ENCODE peak calls at places on chromosomes 2 and 18, in seven cellular contexts. One of them, this sample, is unnamed.

GRCh38 chr2:153420394-153420793 is 58.2 kb downstream of the RPRM start:
- DNase-seq in dorsolateral prefrontal cortex: no peak
- DNase-seq in BE2C: no peak
- DNase-seq in mucosa of gallbladder: no peak
- DNase-seq in NCI-H2171: no peak
- DNase-seq in SK-MEL-5: no peak
- DNase-seq in GM04504: no peak
- DNase-seq in this sample: no peak

GRCh38 chr18:50559750-50560680 is at the start of gene MAPK4:
- DNase-seq in BE2C: no peak
- DNase-seq in GM04504: no peak
- DNase-seq in NCI-H2171: peak
- DNase-seq in mucosa of gallbladder: peak
- DNase-seq in SK-MEL-5: peak
- DNase-seq in dorsolateral prefrontal cortex: no peak
- DNase-seq in this sample: peak

GRCh38 chr2:231545105-231545902 is 15.1 kb upstream of the NMUR1 start:
- DNase-seq in SK-MEL-5: peak
- DNase-seq in BE2C: no peak
- DNase-seq in dorsolateral prefrontal cortex: peak
- DNase-seq in GM04504: no peak
- DNase-seq in mucosa of gallbladder: peak
- DNase-seq in NCI-H2171: no peak
- DNase-seq in this sample: no peak

GRCh38 chr2:215870986-215871385 is 142.4 kb downstream of the MREG start:
- DNase-seq in BE2C: peak
- DNase-seq in GM04504: no peak
- DNase-seq in mucosa of gallbladder: no peak
- DNase-seq in dorsolateral prefrontal cortex: no peak
- DNase-seq in NCI-H2171: no peak
- DNase-seq in SK-MEL-5: peak
- DNase-seq in this sample: no peak

GRCh38 chr2:11388262-11389047 is 44.0 kb upstream of the ROCK2 start:
- DNase-seq in mucosa of gallbladder: no peak
- DNase-seq in NCI-H2171: no peak
- DNase-seq in dorsolateral prefrontal cortex: no peak
- DNase-seq in BE2C: no peak
- DNase-seq in SK-MEL-5: no peak
- DNase-seq in GM04504: no peak
- DNase-seq in this sample: no peak

GRCh38 chr2:168614291-168615018 is 158.4 kb downstream of the CERS6 start:
- DNase-seq in mucosa of gallbladder: no peak
- DNase-seq in GM04504: no peak
- DNase-seq in dorsolateral prefrontal cortex: no peak
- DNase-seq in BE2C: peak
- DNase-seq in SK-MEL-5: peak
- DNase-seq in NCI-H2171: peak
- DNase-seq in this sample: no peak

GRCh38 chr2:138105358-138105757 is 141.1 kb downstream of the HNMT start:
- DNase-seq in NCI-H2171: no peak
- DNase-seq in mucosa of gallbladder: no peak
- DNase-seq in dorsolateral prefrontal cortex: no peak
- DNase-seq in GM04504: no peak
- DNase-seq in BE2C: no peak
- DNase-seq in SK-MEL-5: no peak
- DNase-seq in this sample: no peak

GRCh38 chr2:25375371-25375988 is 33.8 kb upstream of the DNMT3A start:
- DNase-seq in NCI-H2171: no peak
- DNase-seq in dorsolateral prefrontal cortex: peak
- DNase-seq in BE2C: no peak
- DNase-seq in GM04504: no peak
- DNase-seq in SK-MEL-5: no peak
- DNase-seq in mucosa of gallbladder: no peak
- DNase-seq in this sample: no peak

GRCh38 chr2:209845666-209846065 is 74.0 kb downstream of the UNC80 start:
- DNase-seq in dorsolateral prefrontal cortex: no peak
- DNase-seq in GM04504: no peak
- DNase-seq in SK-MEL-5: no peak
- DNase-seq in mucosa of gallbladder: no peak
- DNase-seq in NCI-H2171: no peak
- DNase-seq in BE2C: no peak
- DNase-seq in this sample: no peak

GRCh38 chr18:31576670-31577069 is 15.0 kb upstream of the TTR start:
- DNase-seq in NCI-H2171: no peak
- DNase-seq in GM04504: no peak
- DNase-seq in mucosa of gallbladder: no peak
- DNase-seq in dorsolateral prefrontal cortex: no peak
- DNase-seq in SK-MEL-5: no peak
- DNase-seq in BE2C: no peak
- DNase-seq in this sample: no peak

GRCh38 chr2:239904496-239904895 is 120.6 kb downstream of the NDUFA10 start:
- DNase-seq in dorsolateral prefrontal cortex: no peak
- DNase-seq in SK-MEL-5: no peak
- DNase-seq in GM04504: no peak
- DNase-seq in BE2C: no peak
- DNase-seq in mucosa of gallbladder: no peak
- DNase-seq in NCI-H2171: no peak
- DNase-seq in this sample: no peak

GRCh38 chr18:59551902-59552635 is 145.2 kb downstream of the CCBE1 start:
- DNase-seq in BE2C: no peak
- DNase-seq in NCI-H2171: no peak
- DNase-seq in dorsolateral prefrontal cortex: no peak
- DNase-seq in SK-MEL-5: no peak
- DNase-seq in GM04504: no peak
- DNase-seq in mucosa of gallbladder: no peak
- DNase-seq in this sample: no peak

GRCh38 chr18:64082054-64082453 is 66.8 kb downstream of the LINC00305 start:
- DNase-seq in BE2C: no peak
- DNase-seq in mucosa of gallbladder: no peak
- DNase-seq in NCI-H2171: no peak
- DNase-seq in GM04504: no peak
- DNase-seq in SK-MEL-5: no peak
- DNase-seq in dorsolateral prefrontal cortex: no peak
- DNase-seq in this sample: no peak

GRCh38 chr2:38889045-38889444 is 630 bp upstream of the ARHGEF33 start:
- DNase-seq in SK-MEL-5: no peak
- DNase-seq in GM04504: no peak
- DNase-seq in dorsolateral prefrontal cortex: no peak
- DNase-seq in NCI-H2171: no peak
- DNase-seq in BE2C: no peak
- DNase-seq in mucosa of gallbladder: no peak
- DNase-seq in this sample: no peak

GRCh38 chr2:33406622-33407021 is 69.8 kb upstream of the RASGRP3 start:
- DNase-seq in mucosa of gallbladder: no peak
- DNase-seq in SK-MEL-5: no peak
- DNase-seq in GM04504: no peak
- DNase-seq in dorsolateral prefrontal cortex: no peak
- DNase-seq in BE2C: no peak
- DNase-seq in NCI-H2171: no peak
- DNase-seq in this sample: no peak

GRCh38 chr18:42187611-42188378 is 232.8 kb downstream of the PIK3C3 start:
- DNase-seq in mucosa of gallbladder: no peak
- DNase-seq in dorsolateral prefrontal cortex: no peak
- DNase-seq in NCI-H2171: peak
- DNase-seq in BE2C: no peak
- DNase-seq in SK-MEL-5: no peak
- DNase-seq in GM04504: no peak
- DNase-seq in this sample: no peak

GRCh38 chr2:182055993-182056392 is 70.3 kb downstream of the PPP1R1C start:
- DNase-seq in NCI-H2171: no peak
- DNase-seq in GM04504: no peak
- DNase-seq in dorsolateral prefrontal cortex: no peak
- DNase-seq in BE2C: no peak
- DNase-seq in SK-MEL-5: no peak
- DNase-seq in mucosa of gallbladder: no peak
- DNase-seq in this sample: no peak

GRCh38 chr18:7089369-7089768 is 28.2 kb downstream of the LAMA1 start:
- DNase-seq in NCI-H2171: no peak
- DNase-seq in mucosa of gallbladder: no peak
- DNase-seq in GM04504: no peak
- DNase-seq in SK-MEL-5: no peak
- DNase-seq in dorsolateral prefrontal cortex: no peak
- DNase-seq in BE2C: no peak
- DNase-seq in this sample: no peak

GRCh38 chr2:174699993-174700766 is 64.1 kb downstream of the CHRNA1 start:
- DNase-seq in mucosa of gallbladder: peak
- DNase-seq in GM04504: peak
- DNase-seq in BE2C: no peak
- DNase-seq in dorsolateral prefrontal cortex: no peak
- DNase-seq in NCI-H2171: peak
- DNase-seq in SK-MEL-5: peak
- DNase-seq in this sample: no peak

GRCh38 chr2:102061962-102062795 is 70.4 kb downstream of the IL1R2 start:
- DNase-seq in GM04504: peak
- DNase-seq in dorsolateral prefrontal cortex: no peak
- DNase-seq in SK-MEL-5: no peak
- DNase-seq in mucosa of gallbladder: no peak
- DNase-seq in NCI-H2171: no peak
- DNase-seq in BE2C: no peak
- DNase-seq in this sample: no peak

GRCh38 chr2:201118121-201118956 is 2.4 kb downstream of the CFLAR start:
- DNase-seq in BE2C: peak
- DNase-seq in GM04504: peak
- DNase-seq in SK-MEL-5: peak
- DNase-seq in mucosa of gallbladder: peak
- DNase-seq in NCI-H2171: peak
- DNase-seq in dorsolateral prefrontal cortex: peak
- DNase-seq in this sample: peak

GRCh38 chr2:6394266-6394665 is 471.4 kb downstream of the CMPK2 start:
- DNase-seq in NCI-H2171: no peak
- DNase-seq in SK-MEL-5: no peak
- DNase-seq in BE2C: no peak
- DNase-seq in GM04504: no peak
- DNase-seq in mucosa of gallbladder: no peak
- DNase-seq in dorsolateral prefrontal cortex: no peak
- DNase-seq in this sample: no peak

GRCh38 chr18:33802955-33803354 is 224.9 kb downstream of the ASXL3 start:
- DNase-seq in SK-MEL-5: no peak
- DNase-seq in GM04504: no peak
- DNase-seq in mucosa of gallbladder: peak
- DNase-seq in NCI-H2171: peak
- DNase-seq in dorsolateral prefrontal cortex: no peak
- DNase-seq in BE2C: no peak
- DNase-seq in this sample: peak

GRCh38 chr2:174210861-174211260 is 37.5 kb downstream of the OLA1 start:
- DNase-seq in dorsolateral prefrontal cortex: no peak
- DNase-seq in BE2C: no peak
- DNase-seq in NCI-H2171: no peak
- DNase-seq in GM04504: no peak
- DNase-seq in mucosa of gallbladder: no peak
- DNase-seq in SK-MEL-5: no peak
- DNase-seq in this sample: no peak

GRCh38 chr2:1641498-1641897 is 102.8 kb downstream of the PXDN start:
- DNase-seq in dorsolateral prefrontal cortex: no peak
- DNase-seq in BE2C: no peak
- DNase-seq in NCI-H2171: no peak
- DNase-seq in mucosa of gallbladder: no peak
- DNase-seq in SK-MEL-5: peak
- DNase-seq in GM04504: no peak
- DNase-seq in this sample: no peak

GRCh38 chr2:149598014-149598395 is 10.4 kb upstream of the MMADHC start:
- DNase-seq in BE2C: peak
- DNase-seq in GM04504: no peak
- DNase-seq in dorsolateral prefrontal cortex: no peak
- DNase-seq in SK-MEL-5: no peak
- DNase-seq in NCI-H2171: no peak
- DNase-seq in mucosa of gallbladder: no peak
- DNase-seq in this sample: no peak

GRCh38 chr2:109295070-109295780 is 166.2 kb downstream of the SH3RF3 start:
- DNase-seq in BE2C: no peak
- DNase-seq in mucosa of gallbladder: no peak
- DNase-seq in GM04504: no peak
- DNase-seq in dorsolateral prefrontal cortex: no peak
- DNase-seq in SK-MEL-5: no peak
- DNase-seq in NCI-H2171: no peak
- DNase-seq in this sample: no peak

GRCh38 chr2:46179037-46179621 is 118.1 kb upstream of the EPAS1 start:
- DNase-seq in NCI-H2171: no peak
- DNase-seq in dorsolateral prefrontal cortex: no peak
- DNase-seq in BE2C: peak
- DNase-seq in SK-MEL-5: peak
- DNase-seq in GM04504: peak
- DNase-seq in mucosa of gallbladder: peak
- DNase-seq in this sample: peak

GRCh38 chr2:31386172-31386571 is 28.4 kb downstream of the XDH start:
- DNase-seq in dorsolateral prefrontal cortex: no peak
- DNase-seq in mucosa of gallbladder: no peak
- DNase-seq in NCI-H2171: no peak
- DNase-seq in GM04504: no peak
- DNase-seq in BE2C: no peak
- DNase-seq in SK-MEL-5: no peak
- DNase-seq in this sample: no peak

GRCh38 chr2:178125125-178125524 is 12.9 kb downstream of the RBM45 start:
- DNase-seq in mucosa of gallbladder: no peak
- DNase-seq in dorsolateral prefrontal cortex: no peak
- DNase-seq in GM04504: no peak
- DNase-seq in BE2C: no peak
- DNase-seq in SK-MEL-5: no peak
- DNase-seq in NCI-H2171: no peak
- DNase-seq in this sample: no peak

GRCh38 chr18:62616331-62616805 is 93.5 kb downstream of the ZCCHC2 start:
- DNase-seq in mucosa of gallbladder: no peak
- DNase-seq in SK-MEL-5: no peak
- DNase-seq in NCI-H2171: no peak
- DNase-seq in dorsolateral prefrontal cortex: no peak
- DNase-seq in GM04504: peak
- DNase-seq in BE2C: no peak
- DNase-seq in this sample: peak

GRCh38 chr2:201774546-201774945 is 6.2 kb downstream of the ALS2 start:
- DNase-seq in mucosa of gallbladder: no peak
- DNase-seq in NCI-H2171: no peak
- DNase-seq in BE2C: no peak
- DNase-seq in SK-MEL-5: no peak
- DNase-seq in GM04504: no peak
- DNase-seq in dorsolateral prefrontal cortex: no peak
- DNase-seq in this sample: no peak

GRCh38 chr2:233426619-233427342 is 72.5 kb downstream of the DGKD start:
- DNase-seq in BE2C: no peak
- DNase-seq in dorsolateral prefrontal cortex: no peak
- DNase-seq in NCI-H2171: no peak
- DNase-seq in SK-MEL-5: peak
- DNase-seq in mucosa of gallbladder: no peak
- DNase-seq in GM04504: no peak
- DNase-seq in this sample: no peak

GRCh38 chr18:43314931-43315330 is 37.6 kb upstream of the SYT4 start:
- DNase-seq in SK-MEL-5: no peak
- DNase-seq in GM04504: no peak
- DNase-seq in NCI-H2171: no peak
- DNase-seq in dorsolateral prefrontal cortex: no peak
- DNase-seq in mucosa of gallbladder: no peak
- DNase-seq in BE2C: no peak
- DNase-seq in this sample: no peak

GRCh38 chr2:85830645-85831044 is 58.1 kb downstream of the ST3GAL5 start:
- DNase-seq in SK-MEL-5: peak
- DNase-seq in NCI-H2171: no peak
- DNase-seq in BE2C: no peak
- DNase-seq in mucosa of gallbladder: no peak
- DNase-seq in GM04504: no peak
- DNase-seq in dorsolateral prefrontal cortex: no peak
- DNase-seq in this sample: no peak

GRCh38 chr2:28082131-28082530 is 191.6 kb downstream of the BABAM2 start:
- DNase-seq in BE2C: no peak
- DNase-seq in dorsolateral prefrontal cortex: no peak
- DNase-seq in SK-MEL-5: peak
- DNase-seq in mucosa of gallbladder: no peak
- DNase-seq in GM04504: no peak
- DNase-seq in NCI-H2171: no peak
- DNase-seq in this sample: no peak

GRCh38 chr18:30387401-30387800 is 655.1 kb downstream of the DSC3 start:
- DNase-seq in GM04504: no peak
- DNase-seq in BE2C: no peak
- DNase-seq in NCI-H2171: no peak
- DNase-seq in dorsolateral prefrontal cortex: no peak
- DNase-seq in mucosa of gallbladder: no peak
- DNase-seq in SK-MEL-5: no peak
- DNase-seq in this sample: no peak